ENCODE peak calls at places on chromosomes 7 and 10, in nine cellular contexts. V, R, U, O, E, F, M, I and W are unnamed samples.

GRCh38 chr10:79312601-79313187 is 34.6 kb upstream of the PPIF start:
- DNase-seq in V (no peak), R (no peak), U (no peak), O (no peak), E (peak; percentile 43), F (no peak), M (no peak), I (no peak), W (no peak)

GRCh38 chr10:96292971-96293909 is 11.0 kb upstream of the DNTT start:
- DNase-seq in V (peak; percentile 52), R (peak; percentile 70), U (no peak), O (no peak), E (peak; percentile 31), F (peak; percentile 63), M (peak; percentile 27), I (peak; percentile 33), W (peak; percentile 82)

GRCh38 chr7:1042161-1042833 is 2.0 kb upstream of the GPR146 start:
- DNase-seq in V (no peak), R (no peak), U (no peak), O (no peak), E (no peak), F (no peak), M (no peak), I (peak; percentile 73), W (no peak)

GRCh38 chr10:11191673-11192072 is 174.0 kb downstream of the CELF2 start:
- DNase-seq in V (no peak), R (no peak), U (no peak), O (no peak), E (no peak), F (no peak), M (no peak), I (no peak), W (no peak)

GRCh38 chr10:73907841-73908517 is 3.0 kb upstream of the PLAU start:
- DNase-seq in V (no peak), R (no peak), U (no peak), O (peak; percentile 72), E (no peak), F (peak; percentile 91), M (peak; percentile 78), I (no peak), W (no peak)

GRCh38 chr7:155381852-155382801 is 75.8 kb upstream of the EN2 start:
- DNase-seq in V (no peak), R (no peak), U (peak; percentile 64), O (no peak), E (peak; percentile 87), F (no peak), M (no peak), I (no peak), W (no peak)

GRCh38 chr10:77774940-77775391 is 137.4 kb upstream of the KCNMA1 start:
- DNase-seq in V (no peak), R (no peak), U (no peak), O (no peak), E (peak; percentile 5), F (no peak), M (peak; percentile 65), I (no peak), W (no peak)

GRCh38 chr7:47651355-47652317 is 69.7 kb upstream of the TNS3 start:
- DNase-seq in V (peak; percentile 51), R (no peak), U (no peak), O (peak; percentile 83), E (no peak), F (peak; percentile 99), M (peak; percentile 99), I (no peak), W (no peak)

GRCh38 chr10:112184379-112184778 is 814 bp upstream of the GPAM start:
- DNase-seq in V (no peak), R (no peak), U (no peak), O (no peak), E (no peak), F (no peak), M (no peak), I (no peak), W (no peak)

GRCh38 chr7:77386165-77386824 is 29.9 kb downstream of the GSAP start:
- DNase-seq in V (no peak), R (no peak), U (no peak), O (no peak), E (no peak), F (no peak), M (peak; percentile 37), I (no peak), W (no peak)

GRCh38 chr10:89861584-89862287 is 160.3 kb downstream of the KIF20B start:
- DNase-seq in V (no peak), R (peak; percentile 49), U (no peak), O (no peak), E (no peak), F (peak; percentile 75), M (peak; percentile 88), I (no peak), W (no peak)

GRCh38 chr7:22858640-22859561 is 36.3 kb upstream of the TOMM7 start:
- DNase-seq in V (peak; percentile 54), R (no peak), U (no peak), O (no peak), E (no peak), F (peak; percentile 98), M (peak; percentile 100), I (no peak), W (no peak)

GRCh38 chr7:116610210-116610609 is 61.8 kb upstream of the MET start:
- DNase-seq in V (peak; percentile 82), R (no peak), U (no peak), O (no peak), E (no peak), F (peak; percentile 73), M (peak; percentile 89), I (no peak), W (no peak)

GRCh38 chr10:45580371-45580770 is 92.2 kb downstream of the ZFAND4 start:
- DNase-seq in V (peak; percentile 33), R (no peak), U (no peak), O (no peak), E (no peak), F (no peak), M (no peak), I (no peak), W (no peak)
- H3K4me3 ChIP-seq in V (no peak overlapping the region), R (no peak overlapping the region), U (no peak overlapping the region), O (no peak overlapping the region), E (no peak overlapping the region), F (no peak overlapping the region), M (no peak overlapping the region), I (no peak overlapping the region), W (no peak overlapping the region)

GRCh38 chr10:122526892-122527291 is 33.7 kb upstream of the DMBT1 start:
- DNase-seq in V (no peak), R (peak; percentile 41), U (no peak), O (no peak), E (no peak), F (no peak), M (no peak), I (no peak), W (no peak)

GRCh38 chr10:122531935-122532334 is 28.6 kb upstream of the DMBT1 start:
- DNase-seq in V (no peak), R (no peak), U (no peak), O (no peak), E (no peak), F (no peak), M (no peak), I (no peak), W (no peak)

GRCh38 chr10:122532601-122533266 is 27.8 kb upstream of the DMBT1 start:
- DNase-seq in V (no peak), R (no peak), U (no peak), O (no peak), E (no peak), F (no peak), M (no peak), I (no peak), W (no peak)

GRCh38 chr10:122531261-122531660 is 29.3 kb upstream of the DMBT1 start:
- DNase-seq in V (no peak), R (no peak), U (no peak), O (no peak), E (no peak), F (no peak), M (no peak), I (no peak), W (no peak)

DNA sequence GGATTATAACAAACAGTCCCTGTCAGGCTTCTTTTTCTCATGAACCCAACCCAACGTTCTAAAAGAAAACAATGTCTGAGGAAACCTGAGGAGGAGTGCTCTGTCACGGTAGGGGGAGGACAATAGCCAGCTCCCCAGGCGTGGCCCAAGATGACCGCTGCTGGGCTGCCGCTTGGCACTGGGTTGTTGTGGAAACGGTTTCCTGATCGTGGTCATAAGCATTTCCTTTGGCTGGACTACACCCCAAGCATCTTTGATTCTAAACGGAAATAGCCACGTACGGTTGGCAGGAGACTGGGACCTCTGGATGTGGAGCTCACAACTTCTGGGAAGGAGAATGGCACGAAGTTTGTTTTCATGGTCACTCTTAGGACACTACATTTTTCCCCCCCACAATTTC is 30.4 kb upstream of the DMBT1 start:
- DNase-seq in V (peak; percentile 85), R (no peak), U (no peak), O (no peak), E (no peak), F (peak; percentile 57), M (no peak), I (no peak), W (no peak)
- H3K4me3 ChIP-seq in V (no peak overlapping the region), R (no peak overlapping the region), U (no peak overlapping the region), O (no peak overlapping the region), E (no peak overlapping the region), F (no peak overlapping the region), M (no peak overlapping the region), I (no peak overlapping the region), W (no peak overlapping the region)

GRCh38 chr7:81154565-81154964 is 235.7 kb upstream of the SEMA3C start:
- DNase-seq in V (no peak), R (no peak), U (no peak), O (no peak), E (no peak), F (no peak), M (peak; percentile 44), I (no peak), W (no peak)

GRCh38 chr7:81155654-81156373 is 237.0 kb upstream of the SEMA3C start:
- DNase-seq in V (no peak), R (peak; percentile 26), U (no peak), O (no peak), E (no peak), F (no peak), M (peak; percentile 97), I (no peak), W (no peak)

GRCh38 chr7:81150951-81151361 is 232.1 kb upstream of the SEMA3C start:
- DNase-seq in V (no peak), R (no peak), U (no peak), O (no peak), E (no peak), F (peak; percentile 14), M (peak; percentile 52), I (no peak), W (no peak)
- H3K4me3 ChIP-seq in V (no peak overlapping the region), R (no peak overlapping the region), U (no peak overlapping the region), O (no peak overlapping the region), E (no peak overlapping the region), F (no peak overlapping the region), M (no peak overlapping the region), I (no peak overlapping the region), W (no peak overlapping the region)

GRCh38 chr7:26520483-26520882 is 228.8 kb downstream of the SNX10 start:
- DNase-seq in V (no peak), R (no peak), U (no peak), O (no peak), E (no peak), F (no peak), M (no peak), I (no peak), W (no peak)

GRCh38 chr7:26526288-26526587 is 234.6 kb downstream of the SNX10 start:
- DNase-seq in V (no peak), R (no peak), U (no peak), O (no peak), E (no peak), F (no peak), M (no peak), I (no peak), W (no peak)

GRCh38 chr7:26525413-26526287 is 234.0 kb downstream of the SNX10 start:
- DNase-seq in V (no peak), R (no peak), U (no peak), O (no peak), E (no peak), F (no peak), M (no peak), I (no peak), W (no peak)

GRCh38 chr7:26522633-26523032 is 231.0 kb downstream of the SNX10 start:
- DNase-seq in V (no peak), R (no peak), U (no peak), O (no peak), E (no peak), F (no peak), M (no peak), I (no peak), W (no peak)
- H3K4me3 ChIP-seq in V (no peak overlapping the region), R (no peak overlapping the region), U (no peak overlapping the region), O (no peak overlapping the region), E (no peak overlapping the region), F (no peak overlapping the region), M (no peak overlapping the region), I (no peak overlapping the region), W (no peak overlapping the region)